ENCODE peak calls at places on chromosomes 13 and 19, in four cellular contexts. One of them, this sample, is unnamed.

GRCh38 chr19:45496349-45496953 is 396 bp downstream of the RTN2 start:
- DNase-seq in A549: no peak
- DNase-seq in prostate gland: no peak
- DNase-seq in HCT116: no peak
- DNase-seq in this sample: no peak

GRCh38 chr19:5165697-5166019 is 175.0 kb downstream of the PTPRS start:
- DNase-seq in A549: no peak
- DNase-seq in prostate gland: no peak
- DNase-seq in HCT116: no peak
- DNase-seq in this sample: no peak

GRCh38 chr13:41822560-41822959 is 138.3 kb downstream of the VWA8 start:
- DNase-seq in A549: no peak
- DNase-seq in prostate gland: no peak
- DNase-seq in HCT116: no peak
- DNase-seq in this sample: no peak

GRCh38 chr19:53982611-53983010 is 8.8 kb upstream of the CACNG6 start:
- DNase-seq in A549: peak
- DNase-seq in prostate gland: peak
- DNase-seq in HCT116: no peak
- DNase-seq in this sample: no peak

GRCh38 chr19:17091758-17092333 is 16.3 kb downstream of the MYO9B start:
- DNase-seq in A549: no peak
- DNase-seq in prostate gland: no peak
- DNase-seq in HCT116: no peak
- DNase-seq in this sample: no peak

GRCh38 chr13:106530209-106530906 is 5.1 kb downstream of the EFNB2 start:
- DNase-seq in A549: no peak
- DNase-seq in prostate gland: no peak
- DNase-seq in HCT116: no peak
- DNase-seq in this sample: no peak

GRCh38 chr19:52542984-52543664 is 15.7 kb downstream of the ZNF808 start:
- DNase-seq in A549: no peak
- DNase-seq in prostate gland: no peak
- DNase-seq in HCT116: no peak
- DNase-seq in this sample: no peak

GRCh38 chr13:33927315-33927714 is 109.4 kb downstream of the RFC3 start:
- DNase-seq in A549: no peak
- DNase-seq in prostate gland: no peak
- DNase-seq in HCT116: no peak
- DNase-seq in this sample: no peak

GRCh38 chr19:35852029-35852780 is at the start of gene NPHS1:
- DNase-seq in A549: no peak
- DNase-seq in prostate gland: no peak
- DNase-seq in HCT116: no peak
- DNase-seq in this sample: no peak

GRCh38 chr19:30668521-30669155 is 296.5 kb downstream of the ZNF536 start:
- DNase-seq in A549: no peak
- DNase-seq in prostate gland: no peak
- DNase-seq in HCT116: no peak
- DNase-seq in this sample: peak

GRCh38 chr19:38844093-38844686 is 5.6 kb downstream of the HNRNPL start:
- DNase-seq in A549: no peak
- DNase-seq in prostate gland: no peak
- DNase-seq in HCT116: no peak
- DNase-seq in this sample: no peak

GRCh38 chr13:98768522-98768921 is 16.1 kb upstream of the SLC15A1 start:
- DNase-seq in A549: no peak
- DNase-seq in prostate gland: no peak
- DNase-seq in HCT116: no peak
- DNase-seq in this sample: no peak

GRCh38 chr19:8459095-8459494 is 14.3 kb downstream of the HNRNPM start:
- DNase-seq in A549: no peak
- DNase-seq in prostate gland: no peak
- DNase-seq in HCT116: no peak
- DNase-seq in this sample: no peak

GRCh38 chr13:75251188-75251587 is 230.8 kb downstream of the TBC1D4 start:
- DNase-seq in A549: no peak
- DNase-seq in prostate gland: no peak
- DNase-seq in HCT116: no peak
- DNase-seq in this sample: no peak

GRCh38 chr19:13172335-13173128 is 22.3 kb downstream of the IER2 start:
- DNase-seq in A549: peak
- DNase-seq in prostate gland: peak
- DNase-seq in HCT116: no peak
- DNase-seq in this sample: peak

GRCh38 chr13:36530050-36530789 is 97.9 kb downstream of the CCNA1 start:
- DNase-seq in A549: no peak
- DNase-seq in prostate gland: peak
- DNase-seq in HCT116: no peak
- DNase-seq in this sample: no peak

GRCh38 chr19:45150731-45151725 is 9.8 kb downstream of the NKPD1 start:
- DNase-seq in A549: no peak
- DNase-seq in prostate gland: no peak
- DNase-seq in HCT116: no peak
- DNase-seq in this sample: no peak

GRCh38 chr13:105778196-105778595 is 757.3 kb downstream of the EFNB2 start:
- DNase-seq in A549: no peak
- DNase-seq in prostate gland: no peak
- DNase-seq in HCT116: no peak
- DNase-seq in this sample: no peak

GRCh38 chr13:90416519-90416918 is 931.0 kb upstream of the MIR17HG start:
- DNase-seq in A549: no peak
- DNase-seq in prostate gland: no peak
- DNase-seq in HCT116: no peak
- DNase-seq in this sample: no peak

GRCh38 chr13:33997574-33997973 is 179.6 kb downstream of the RFC3 start:
- DNase-seq in A549: no peak
- DNase-seq in prostate gland: no peak
- DNase-seq in HCT116: no peak
- DNase-seq in this sample: no peak

GRCh38 chr13:101915333-101915732 is 462.9 kb downstream of the ITGBL1 start:
- DNase-seq in A549: no peak
- DNase-seq in prostate gland: no peak
- DNase-seq in HCT116: no peak
- DNase-seq in this sample: no peak

GRCh38 chr19:58229255-58229639 is 533 bp downstream of the ZNF544 start:
- DNase-seq in A549: peak
- DNase-seq in prostate gland: no peak
- DNase-seq in HCT116: no peak
- DNase-seq in this sample: no peak

GRCh38 chr13:42990147-42990990 is 1.7 kb downstream of the EPSTI1 start:
- DNase-seq in A549: no peak
- DNase-seq in prostate gland: no peak
- DNase-seq in HCT116: no peak
- DNase-seq in this sample: no peak

GRCh38 chr13:109113427-109113826 is 484.0 kb downstream of the MYO16 start:
- DNase-seq in A549: no peak
- DNase-seq in prostate gland: no peak
- DNase-seq in HCT116: no peak
- DNase-seq in this sample: no peak

GRCh38 chr13:51435002-51435578 is 17.7 kb downstream of the INTS6 start:
- DNase-seq in A549: peak
- DNase-seq in prostate gland: no peak
- DNase-seq in HCT116: no peak
- DNase-seq in this sample: no peak

GRCh38 chr13:109628251-109628699 is 158.1 kb downstream of the IRS2 start:
- DNase-seq in A549: no peak
- DNase-seq in prostate gland: no peak
- DNase-seq in HCT116: no peak
- DNase-seq in this sample: no peak

GRCh38 chr19:13256918-13257317 is 106.7 kb downstream of the IER2 start:
- DNase-seq in A549: no peak
- DNase-seq in prostate gland: no peak
- DNase-seq in HCT116: no peak
- DNase-seq in this sample: no peak

GRCh38 chr19:15992014-15992413 is 43.2 kb downstream of the OR10H4 start:
- DNase-seq in A549: no peak
- DNase-seq in prostate gland: no peak
- DNase-seq in HCT116: no peak
- DNase-seq in this sample: no peak

GRCh38 chr19:22901431-22902130 is 69.5 kb downstream of the ZNF723 start:
- DNase-seq in A549: no peak
- DNase-seq in prostate gland: no peak
- DNase-seq in HCT116: no peak
- DNase-seq in this sample: no peak

GRCh38 chr13:23750383-23751121 is 138.6 kb downstream of the MIPEP start:
- DNase-seq in A549: no peak
- DNase-seq in prostate gland: no peak
- DNase-seq in HCT116: no peak
- DNase-seq in this sample: no peak

GRCh38 chr13:106630650-106631049 is 62.7 kb upstream of the ARGLU1 start:
- DNase-seq in A549: no peak
- DNase-seq in prostate gland: no peak
- DNase-seq in HCT116: no peak
- DNase-seq in this sample: peak

GRCh38 chr13:114154476-114154875 is 22.1 kb upstream of the RASA3 start:
- DNase-seq in A549: no peak
- DNase-seq in prostate gland: no peak
- DNase-seq in HCT116: no peak
- DNase-seq in this sample: no peak

GRCh38 chr19:45130888-45131615 is 29.7 kb downstream of the NKPD1 start:
- DNase-seq in A549: peak
- DNase-seq in prostate gland: peak
- DNase-seq in HCT116: peak
- DNase-seq in this sample: no peak

GRCh38 chr13:41568990-41569387 is 111.6 kb downstream of the RGCC start:
- DNase-seq in A549: no peak
- DNase-seq in prostate gland: peak
- DNase-seq in HCT116: no peak
- DNase-seq in this sample: no peak

GRCh38 chr13:74246398-74246975 is 112.3 kb upstream of the KLF12 start:
- DNase-seq in A549: no peak
- DNase-seq in prostate gland: no peak
- DNase-seq in HCT116: no peak
- DNase-seq in this sample: no peak

GRCh38 chr13:39415403-39415802 is 187.6 kb downstream of the LHFPL6 start:
- DNase-seq in A549: no peak
- DNase-seq in prostate gland: peak
- DNase-seq in HCT116: peak
- DNase-seq in this sample: no peak

GRCh38 chr13:39894586-39894985 is 239.1 kb downstream of the COG6 start:
- DNase-seq in A549: no peak
- DNase-seq in prostate gland: no peak
- DNase-seq in HCT116: no peak
- DNase-seq in this sample: no peak

DNA sequence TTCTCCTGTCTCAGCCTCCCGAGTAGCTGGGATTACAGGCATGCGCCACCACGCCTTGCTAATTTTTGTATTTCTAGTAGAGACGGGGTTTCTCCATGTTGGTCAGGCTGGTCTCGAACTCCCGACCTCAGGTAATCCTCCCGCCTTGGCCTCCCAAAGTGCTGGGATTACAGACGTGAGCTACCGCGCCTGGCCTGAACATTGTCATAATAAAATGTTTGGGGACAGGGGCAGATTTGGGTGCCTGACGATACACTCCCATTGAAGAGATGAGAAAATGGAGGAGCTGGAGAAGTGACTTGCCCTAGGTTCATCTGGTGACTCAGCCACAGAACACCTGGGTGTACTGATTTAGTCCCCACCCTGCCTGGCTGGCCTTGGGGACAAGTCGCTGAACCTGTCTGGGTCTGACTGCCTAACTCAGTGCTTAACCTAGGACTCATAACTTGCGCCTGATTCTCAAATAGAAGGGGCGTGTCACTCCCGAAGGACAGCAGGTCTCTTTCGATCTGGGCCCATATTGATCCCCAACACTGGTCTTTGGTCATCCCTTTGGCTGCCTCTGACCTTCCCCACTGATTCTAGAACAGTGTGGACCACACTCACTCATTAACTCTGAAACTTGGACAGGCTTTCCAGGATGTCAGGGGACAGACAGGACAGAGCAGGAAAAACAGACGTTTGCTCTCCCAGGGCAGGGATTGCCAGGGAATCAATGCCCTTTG is 7.6 kb upstream of the BICRA start:
- DNase-seq in A549: no peak
- DNase-seq in prostate gland: no peak
- DNase-seq in HCT116: no peak
- DNase-seq in this sample: no peak
- H3K4me3 ChIP-seq in A549: peak
- H3K4me3 ChIP-seq in prostate gland: peak
- H3K4me3 ChIP-seq in HCT116: peak
- H3K4me3 ChIP-seq in this sample: no peak

GRCh38 chr13:97549201-97549600 is 115.2 kb downstream of the RAP2A start:
- DNase-seq in A549: no peak
- DNase-seq in prostate gland: no peak
- DNase-seq in HCT116: no peak
- DNase-seq in this sample: no peak
- TF ChIP-seq POLR2A in A549: no peak
- TF ChIP-seq POLR2A in prostate gland: no peak
- TF ChIP-seq POLR2A in HCT116: no peak
- TF ChIP-seq POLR2A in this sample: no peak

GRCh38 chr19:11558881-11559828 is at the start of gene ELOF1:
- DNase-seq in A549: peak
- DNase-seq in prostate gland: peak
- DNase-seq in HCT116: peak
- DNase-seq in this sample: peak
- TF ChIP-seq CTCF in A549: no peak
- TF ChIP-seq CTCF in prostate gland: peak
- TF ChIP-seq CTCF in HCT116: peak
- TF ChIP-seq CTCF in this sample: no peak

GRCh38 chr19:41226053-41226873 is 7.2 kb downstream of the AXL start:
- DNase-seq in A549: peak
- DNase-seq in prostate gland: peak
- DNase-seq in HCT116: peak
- DNase-seq in this sample: peak
- H3K4me3 ChIP-seq in A549: peak
- H3K4me3 ChIP-seq in prostate gland: peak
- H3K4me3 ChIP-seq in HCT116: peak
- H3K4me3 ChIP-seq in this sample: peak

DNA sequence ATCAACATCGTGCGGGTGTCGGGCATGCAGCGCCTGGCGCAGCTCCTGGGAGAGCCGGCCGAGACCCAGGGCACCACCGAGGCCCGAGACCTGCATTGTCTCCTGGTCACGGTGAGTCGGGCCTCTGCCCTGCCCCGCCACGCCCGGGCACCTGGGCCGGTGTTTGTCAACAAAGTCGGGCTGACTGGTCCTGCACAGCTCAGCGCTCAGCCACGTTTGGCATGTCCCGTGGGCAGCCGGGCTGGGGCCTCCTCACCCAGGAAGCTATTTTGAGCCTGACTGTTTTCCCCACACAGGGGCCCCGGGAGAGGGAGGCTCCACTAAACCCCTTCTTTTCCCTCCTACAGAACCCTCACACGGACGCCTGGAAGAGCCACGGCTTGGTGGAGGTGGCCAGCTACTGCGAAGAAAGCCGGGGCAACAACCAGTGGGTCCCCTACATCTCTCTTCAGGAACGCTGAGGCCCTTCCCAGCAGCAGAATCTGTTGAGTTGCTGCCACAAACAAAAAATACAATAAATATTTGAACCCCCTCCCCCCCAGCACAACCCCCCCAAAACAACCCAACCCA is 1.3 kb downstream of the GADD45B start:
- DNase-seq in A549: no peak
- DNase-seq in prostate gland: peak
- DNase-seq in HCT116: no peak
- DNase-seq in this sample: peak
- TF ChIP-seq POLR2A in A549: no peak
- TF ChIP-seq POLR2A in prostate gland: peak
- TF ChIP-seq POLR2A in HCT116: no peak
- TF ChIP-seq POLR2A in this sample: no peak

GRCh38 chr19:18620311-18620710 is 7.6 kb downstream of the TMEM59L start:
- DNase-seq in A549: no peak
- DNase-seq in prostate gland: no peak
- DNase-seq in HCT116: no peak
- DNase-seq in this sample: no peak
- TF ChIP-seq CTCF in A549: no peak
- TF ChIP-seq CTCF in prostate gland: no peak
- TF ChIP-seq CTCF in HCT116: no peak
- TF ChIP-seq CTCF in this sample: no peak